ENCODE peak calls at places on chromosomes 4 and X, in four cellular contexts. R, A, K and D are unnamed samples.
A peak's percentile ranks its signal among the peaks of the same experiment; 100 is the strongest.

GRCh38 chrX:8194216-8194615 is 23.1 kb upstream of the VCX2 start:
- DNase-seq in R (no peak), A (no peak), K (no peak), D (no peak)

GRCh38 chr4:182010876-182011275 is 232.3 kb upstream of the TENM3 start:
- DNase-seq in R (peak; percentile 5), A (no peak), K (peak; percentile 91), D (no peak)

GRCh38 chr4:178081931-178082330 is 639.7 kb upstream of the AGA start:
- DNase-seq in R (no peak), A (no peak), K (no peak), D (no peak)

GRCh38 chrX:82081027-82081426 is 879.1 kb downstream of the SH3BGRL start:
- DNase-seq in R (no peak), A (no peak), K (no peak), D (no peak)

GRCh38 chr4:150173854-150174398 is 95.7 kb downstream of the DCLK2 start:
- DNase-seq in R (no peak), A (no peak), K (peak; percentile 78), D (no peak)

GRCh38 chr4:147340547-147341225 is 140.2 kb upstream of the EDNRA start:
- DNase-seq in R (no peak), A (no peak), K (peak; percentile 81), D (no peak)

GRCh38 chr4:48543796-48544195 is 53.7 kb downstream of the ZAR1 start:
- DNase-seq in R (no peak), A (no peak), K (peak; percentile 37), D (peak; percentile 29)

GRCh38 chr4:79842162-79842561 is 230.9 kb downstream of the ANTXR2 start:
- DNase-seq in R (no peak), A (no peak), K (no peak), D (no peak)

GRCh38 chr4:21126113-21126512 is 425.9 kb downstream of the PACRGL start:
- DNase-seq in R (no peak), A (no peak), K (no peak), D (no peak)

GRCh38 chr4:140103676-140104075 is 50.3 kb downstream of the MAML3 start:
- DNase-seq in R (peak; percentile 33), A (no peak), K (peak; percentile 64), D (no peak)

DNA sequence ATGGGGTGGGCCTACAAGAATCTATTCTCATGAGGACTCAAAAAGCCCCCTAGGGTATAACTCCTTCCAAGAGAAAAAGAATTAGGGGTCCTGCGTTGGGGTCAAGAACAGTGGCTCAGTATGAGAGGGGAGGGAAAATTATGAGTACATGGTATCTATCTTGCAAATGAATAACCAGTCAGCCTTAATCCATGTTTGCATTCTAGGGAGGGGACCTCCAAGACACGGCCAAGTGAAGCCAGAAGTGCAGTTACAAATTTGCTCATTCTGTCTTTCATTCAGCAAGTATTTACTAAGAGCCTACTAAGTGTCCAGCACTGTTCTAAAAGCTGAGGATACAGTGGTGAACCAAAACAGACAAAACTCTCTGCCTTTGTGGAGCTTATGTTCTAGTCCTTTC is 76.2 kb downstream of the COQ2 start:
- DNase-seq in R (no peak), A (no peak), K (no peak), D (no peak)
- H3K4me3 ChIP-seq in R (no peak overlapping the region), A (no peak overlapping the region), K (no peak overlapping the region), D (no peak overlapping the region)

DNA sequence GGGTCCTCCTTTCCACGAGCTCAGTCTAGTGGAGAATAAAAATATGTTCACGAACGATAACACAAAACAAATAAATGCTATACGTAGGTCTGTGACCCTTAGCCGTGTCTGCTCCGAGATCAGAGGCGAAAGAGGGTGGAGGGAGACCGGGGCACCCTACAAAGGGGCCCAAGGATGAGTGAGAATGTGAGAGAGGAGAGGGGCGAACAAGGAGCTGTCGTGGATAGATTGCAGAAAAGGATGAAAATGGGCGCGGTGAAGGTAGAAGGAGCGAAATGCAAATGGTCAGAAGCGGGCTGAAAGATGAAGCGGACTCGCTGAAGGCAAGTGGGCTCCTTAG is 6.2 kb upstream of the ZBTB33 start:
- DNase-seq in R (no peak), A (no peak), K (no peak), D (no peak)
- TF ChIP-seq CTCF in R (no peak), A (no peak), K (no peak), D (no peak)

GRCh38 chrX:136199365-136199764 is 51.8 kb downstream of the MAP7D3 start:
- DNase-seq in R (no peak), A (no peak), K (peak; percentile 65), D (no peak)
- H3K4me3 ChIP-seq in R (no peak overlapping the region), A (no peak overlapping the region), K (no peak overlapping the region), D (no peak overlapping the region)

DNA sequence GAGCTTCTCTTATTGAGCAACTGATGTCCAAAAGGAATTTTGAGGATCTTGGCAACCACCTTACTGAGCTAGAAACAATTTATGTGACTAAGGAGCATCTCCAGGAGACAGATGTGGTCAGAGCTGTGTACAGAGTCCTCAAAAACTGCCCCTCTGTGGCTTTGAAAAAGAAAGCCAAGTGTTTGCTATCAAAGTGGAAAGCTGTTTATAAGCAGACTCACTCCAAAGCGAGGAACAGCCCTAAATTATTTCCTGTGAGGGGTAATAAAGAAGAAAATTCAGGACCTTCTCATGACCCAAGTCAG is 9.5 kb downstream of the TCEANC start:
- DNase-seq in R (no peak), A (no peak), K (peak; percentile 35), D (no peak)
- TF ChIP-seq CTCF in R (no peak), A (no peak), K (no peak), D (no peak)

GRCh38 chrX:24148535-24149345 is 789 bp upstream of the ZFX start:
- DNase-seq in R (no peak), A (no peak), K (peak; percentile 70), D (no peak)

GRCh38 chrX:24150051-24150790 is 692 bp downstream of the ZFX start:
- DNase-seq in R (peak; percentile 81), A (peak; percentile 73), K (peak; percentile 92), D (no peak)

GRCh38 chrX:24148118-24148517 is 1.4 kb upstream of the ZFX start:
- DNase-seq in R (no peak), A (no peak), K (no peak), D (no peak)

GRCh38 chrX:24151513-24151912 is 2.0 kb downstream of the ZFX start:
- DNase-seq in R (no peak), A (no peak), K (no peak), D (no peak)

DNA sequence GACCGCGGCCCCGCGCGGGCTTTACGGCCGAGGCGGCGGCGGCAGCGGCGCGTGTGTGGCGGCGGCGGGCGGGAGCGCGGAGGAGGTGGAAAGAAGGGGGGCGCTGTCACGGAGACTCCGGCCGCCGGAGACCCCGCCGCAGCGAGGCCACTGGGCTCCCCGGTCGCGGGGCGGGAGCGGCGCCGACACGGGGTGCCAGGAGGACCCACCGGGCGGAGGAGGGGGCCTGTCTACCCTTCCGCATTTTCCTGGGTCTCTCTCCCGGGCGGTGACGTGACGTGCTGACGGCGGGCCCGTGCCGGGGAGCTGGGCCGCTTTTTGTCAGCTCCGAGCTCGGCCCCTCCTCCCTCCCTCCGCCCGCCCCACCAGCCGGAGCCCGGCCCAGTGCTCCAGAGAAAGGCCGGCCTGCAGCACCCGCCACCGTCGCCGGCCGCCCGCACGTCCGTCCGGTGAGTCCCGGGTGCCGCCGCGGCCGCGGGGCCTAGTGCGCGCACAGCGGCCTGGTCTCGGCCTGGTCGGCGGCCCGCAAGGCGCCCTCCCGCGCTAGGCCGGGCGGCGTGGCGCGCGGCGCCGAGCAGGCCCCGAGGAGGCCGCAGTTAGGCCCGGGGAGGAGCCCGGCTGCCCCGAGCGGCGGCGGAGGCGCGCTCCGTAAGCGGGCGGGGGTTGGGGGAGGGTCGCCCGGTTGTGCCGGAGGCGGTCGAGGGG is at the start of gene ZFX:
- DNase-seq in R (no peak), A (no peak), K (peak; percentile 76), D (no peak)
- H3K4me3 ChIP-seq in R (peak within 1 kb of the TSS; percentile 90), A (peak within 1 kb of the TSS; percentile 93), K (peak within 1 kb of the TSS; percentile 93), D (peak within 1 kb of the TSS; percentile 76)

GRCh38 chr4:156132196-156132595 is 178.5 kb upstream of the CTSO start:
- DNase-seq in R (no peak), A (no peak), K (peak; percentile 27), D (no peak)
- TF ChIP-seq CTCF in R (no peak), A (no peak), K (no peak), D (no peak)

DNA sequence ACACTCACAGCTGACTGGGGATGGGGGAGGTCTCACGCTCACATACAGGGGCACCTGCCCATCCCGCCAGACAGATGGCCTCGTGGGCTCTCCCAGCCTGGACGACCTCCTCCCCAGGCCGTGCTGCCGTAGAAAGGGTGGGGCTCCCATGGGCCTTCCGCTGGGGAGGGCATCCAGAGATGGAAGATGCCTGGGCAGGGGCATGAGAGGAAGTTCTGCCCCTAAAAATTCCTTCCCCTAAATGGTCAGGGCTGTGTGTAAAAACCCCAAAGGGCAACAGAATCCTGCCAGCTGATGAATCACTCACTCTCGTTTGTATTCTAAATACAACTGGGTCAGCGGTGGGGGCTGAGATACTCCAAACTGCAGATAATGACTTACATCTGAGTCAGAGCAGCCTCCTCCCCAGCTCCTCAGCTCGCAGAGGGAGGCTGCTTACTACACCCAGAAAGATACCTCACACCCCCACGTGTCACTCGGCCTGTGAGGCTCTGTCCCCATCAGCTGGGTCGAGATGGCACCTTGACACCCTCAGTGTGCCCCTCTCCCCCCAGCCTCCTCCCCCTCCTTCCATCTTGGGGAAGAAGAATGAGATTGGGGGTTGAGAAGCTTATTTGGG is 10.1 kb downstream of the WDR1 start:
- DNase-seq in R (peak; percentile 90), A (no peak), K (peak; percentile 98), D (no peak)
- H3K4me3 ChIP-seq in R (no peak overlapping the region), A (no peak overlapping the region), K (no peak overlapping the region), D (no peak overlapping the region)

GRCh38 chr4:132860976-132861375 is 288.1 kb upstream of the PCDH10 start:
- DNase-seq in R (no peak), A (no peak), K (no peak), D (no peak)

GRCh38 chr4:132866616-132867015 is 282.5 kb upstream of the PCDH10 start:
- DNase-seq in R (no peak), A (no peak), K (no peak), D (no peak)

GRCh38 chr4:132865458-132865857 is 283.6 kb upstream of the PCDH10 start:
- DNase-seq in R (no peak), A (no peak), K (no peak), D (no peak)

GRCh38 chr4:132865922-132866321 is 283.2 kb upstream of the PCDH10 start:
- DNase-seq in R (no peak), A (no peak), K (no peak), D (no peak)

DNA sequence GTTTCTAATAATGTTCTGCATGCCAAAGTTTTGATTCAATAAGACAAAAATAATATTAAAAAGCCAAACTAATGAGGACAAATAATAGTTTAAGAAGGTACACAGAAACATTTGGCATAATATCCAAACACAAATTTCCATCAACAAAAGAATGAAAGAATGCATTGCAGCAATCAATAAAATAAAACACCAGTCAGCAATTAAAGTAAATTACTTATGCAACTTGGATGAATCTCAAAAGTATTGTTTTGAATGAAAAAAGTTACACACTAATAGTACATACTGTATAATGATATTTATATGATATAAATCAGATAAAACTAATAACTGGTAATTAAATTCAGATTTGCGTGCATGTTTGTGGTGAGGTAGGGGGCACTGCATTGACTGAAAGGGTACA is 285.5 kb upstream of the PCDH10 start:
- DNase-seq in R (no peak), A (no peak), K (no peak), D (no peak)
- TF ChIP-seq CTCF in R (no peak), A (no peak), K (no peak), D (no peak)

GRCh38 chr4:90234916-90235547 is 107.8 kb downstream of the CCSER1 start:
- DNase-seq in R (no peak), A (no peak), K (no peak), D (no peak)
- H3K4me3 ChIP-seq in R (no peak overlapping the region), A (no peak overlapping the region), K (no peak overlapping the region), D (no peak overlapping the region)